ENCODE peak calls at places on chromosomes 7 and 10, in ten cellular contexts. R is sciatic nerve; P is foreskin melanocyte; N is NCI-H2107; F is activated CD4-positive, CD25-positive, alpha-beta regulatory T cell treated with anti-CD3 and anti-CD28 coated beads, Interleukin-2, amount 50 U/mL, for 72 hours; D is BE2C; T is EH; Q is amniotic stem cell; Z is IMR-90; V is keratinocyte. A is an unnamed sample.

GRCh38 chr7:134648456-134648855 is 1.8 kb downstream of the BPGM start:
- DNase-seq in N (no peak), D (no peak), R (no peak), P (no peak), V (no peak), T (no peak), F (no peak), Q (no peak), Z (no peak), A (no peak)

GRCh38 chr7:151248191-151249033 is at the start of gene SMARCD3:
- DNase-seq in P (no peak), V (no peak), T (peak), N (no peak), Z (peak), F (no peak), Q (no peak), R (peak), D (peak), A (peak)

GRCh38 chr7:95199779-95200558 is 124.4 kb downstream of the PON1 start:
- DNase-seq in R (no peak), T (peak), F (no peak), N (peak), D (peak), Q (no peak), V (no peak), P (peak), Z (peak), A (peak)

GRCh38 chr10:95547197-95547596 is 14.0 kb downstream of the SORBS1 start:
- DNase-seq in R (no peak), T (no peak), Z (no peak), D (no peak), P (no peak), V (no peak), N (no peak), Q (no peak), F (no peak), A (no peak)

GRCh38 chr10:75956624-75957023 is 525.2 kb downstream of the LRMDA start:
- DNase-seq in Z (peak), R (no peak), P (no peak), T (peak), D (peak), V (no peak), F (no peak), N (no peak), Q (no peak), A (peak)

GRCh38 chr10:71972746-71973695 is 8.8 kb downstream of the CHST3 start:
- DNase-seq in Q (no peak), F (no peak), R (no peak), N (no peak), P (no peak), D (no peak), T (peak), Z (no peak), V (no peak), A (no peak)

GRCh38 chr10:88866454-88866853 is 13.6 kb upstream of the STAMBPL1 start:
- DNase-seq in F (no peak), R (no peak), T (no peak), Q (no peak), D (no peak), Z (no peak), N (no peak), P (no peak), V (no peak), A (no peak)

GRCh38 chr7:134991469-134992339 is 5.4 kb downstream of the AGBL3 start:
- DNase-seq in F (no peak), T (peak), D (no peak), R (no peak), Z (no peak), V (no peak), Q (no peak), N (no peak), P (no peak), A (no peak)